ENCODE peak calls at places on chromosome 5, in ten cellular contexts. A is type B pancreatic cell; H is endothelial cell; Q is breast epithelium; L is KG1; N is kidney tubule cell; B is activated CD8-positive, alpha-beta memory T cell treated with anti-CD3 and anti-CD28 coated beads for 48 hours; R is Calu3; P is amygdala; Z is mammary epithelial cell. T is an unnamed sample.

GRCh38 chr5:14569948-14570691 is 11.5 kb upstream of the OTULINL start:
- DNase-seq in A (no peak), H (no peak), Q (no peak), L (no peak), N (peak; percentile 14), B (no peak), R (no peak), P (no peak), Z (no peak), T (no peak)

GRCh38 chr5:143174714-143175398 is 228.6 kb downstream of the NR3C1 start:
- DNase-seq in A (no peak), H (no peak), Q (no peak), L (no peak), N (peak; percentile 87), B (no peak), R (no peak), P (no peak), Z (peak; percentile 42), T (peak; percentile 24)

GRCh38 chr5:124908603-124909451 is 162.4 kb upstream of the ZNF608 start:
- DNase-seq in A (no peak), H (no peak), Q (no peak), L (no peak), N (peak; percentile 57), B (no peak), R (no peak), P (no peak), Z (peak; percentile 45), T (peak; percentile 61)

GRCh38 chr5:101531031-101531430 is 627.9 kb upstream of the ST8SIA4 start:
- DNase-seq in A (no peak), H (no peak), Q (no peak), L (no peak), N (no peak), B (no peak), R (no peak), P (no peak), Z (no peak), T (no peak)

GRCh38 chr5:76607353-76607871 is 15.8 kb downstream of the F2RL2 start:
- DNase-seq in A (no peak), H (no peak), Q (no peak), L (no peak), N (no peak), B (no peak), R (no peak), P (no peak), Z (no peak), T (peak; percentile 64)

GRCh38 chr5:21823076-21823574 is 1030.0 kb downstream of the CDH12 start:
- DNase-seq in A (no peak), H (no peak), Q (no peak), L (no peak), N (no peak), B (no peak), R (no peak), P (no peak), Z (no peak), T (no peak)

GRCh38 chr5:146499680-146500079 is 16.3 kb downstream of the GPR151 start:
- DNase-seq in A (no peak), H (no peak), Q (no peak), L (no peak), N (no peak), B (no peak), R (no peak), P (no peak), Z (no peak), T (no peak)

GRCh38 chr5:136018814-136019777 is 9.7 kb upstream of the TGFBI start:
- DNase-seq in A (no peak), H (no peak), Q (no peak), L (no peak), N (peak; percentile 15), B (no peak), R (no peak), P (no peak), Z (peak; percentile 41), T (peak; percentile 86)

GRCh38 chr5:40442346-40442745 is 237.4 kb upstream of the PTGER4 start:
- DNase-seq in A (no peak), H (no peak), Q (no peak), L (no peak), N (peak; percentile 37), B (no peak), R (peak; percentile 6), P (no peak), Z (no peak), T (peak; percentile 34)

GRCh38 chr5:120655828-120656435 is 191.8 kb downstream of the PRR16 start:
- DNase-seq in A (no peak), H (peak; percentile 51), Q (no peak), L (peak; percentile 3), N (peak; percentile 13), B (no peak), R (peak; percentile 37), P (no peak), Z (peak; percentile 8), T (peak; percentile 55)

GRCh38 chr5:135332519-135333150 is 66.4 kb downstream of the MACROH2A1 start:
- DNase-seq in A (no peak), H (no peak), Q (no peak), L (no peak), N (peak; percentile 58), B (no peak), R (no peak), P (no peak), Z (peak; percentile 36), T (peak; percentile 80)

GRCh38 chr5:124285733-124286132 is 460.7 kb downstream of the ZNF608 start:
- DNase-seq in A (no peak), H (no peak), Q (no peak), L (no peak), N (no peak), B (no peak), R (no peak), P (no peak), Z (no peak), T (no peak)